ENCODE peak calls at places on chromosomes 2 and 18, in seven cellular contexts. E is IMR-90, U is H1, Q is neuronal stem cell, X is mesendoderm, Y is trophoblast cell, V is H9. I is an unnamed sample.

GRCh38 chr2:64454316-64455030 is 511 bp downstream of the LGALSL start:
- DNase-seq in V (peak), E (peak), U (peak), X (peak), Y (peak), Q (peak), I (peak)

GRCh38 chr2:65136253-65136652 is 6.3 kb upstream of the RAB1A start:
- DNase-seq in U (no peak), Q (no peak), X (no peak), E (no peak), V (no peak), Y (no peak), I (no peak)

GRCh38 chr2:189082576-189082975 is 97.0 kb downstream of the COL5A2 start:
- DNase-seq in X (no peak), Y (no peak), V (no peak), Q (no peak), U (no peak), E (peak), I (peak)

GRCh38 chr2:44295636-44296359 is 20.5 kb downstream of the SLC3A1 start:
- DNase-seq in Q (no peak), X (peak), U (no peak), V (peak), Y (no peak), E (no peak), I (no peak)

GRCh38 chr2:124582387-124582786 is 557.3 kb downstream of the CNTNAP5 start:
- DNase-seq in E (no peak), Q (no peak), V (no peak), U (no peak), Y (no peak), X (no peak), I (no peak)

GRCh38 chr2:171260471-171261424 is 100.1 kb upstream of the TLK1 start:
- DNase-seq in E (no peak), V (peak), X (peak), Q (no peak), Y (no peak), U (no peak), I (no peak)

GRCh38 chr2:187580462-187581124 is 26.4 kb upstream of the TFPI start:
- DNase-seq in U (no peak), V (no peak), Y (no peak), X (peak), E (peak), Q (no peak), I (peak)

GRCh38 chr18:77086034-77086433 is 46.5 kb downstream of the MBP start:
- DNase-seq in Q (no peak), V (no peak), U (no peak), X (no peak), E (peak), Y (no peak), I (peak)

GRCh38 chr18:63867368-63867767 is 20.1 kb upstream of the SERPINB2 start:
- DNase-seq in X (no peak), V (no peak), Y (no peak), Q (no peak), E (no peak), U (no peak), I (no peak)

GRCh38 chr2:232741972-232742371 is 34.4 kb downstream of the KCNJ13 start:
- DNase-seq in Q (no peak), Y (no peak), E (no peak), V (no peak), X (peak), U (no peak), I (no peak)

GRCh38 chr2:218260742-218261423 is at the start of gene GPBAR1:
- DNase-seq in Q (no peak), V (peak), E (no peak), U (peak), X (peak), Y (no peak), I (peak)

GRCh38 chr2:23400703-23401102 is 15.7 kb downstream of the KLHL29 start:
- DNase-seq in Y (peak), E (no peak), Q (no peak), U (no peak), X (no peak), V (no peak), I (no peak)

GRCh38 chr2:207630491-207630890 is 5.3 kb upstream of the METTL21A start:
- DNase-seq in V (no peak), X (no peak), Y (no peak), U (no peak), E (no peak), Q (no peak), I (no peak)

GRCh38 chr2:205657579-205657978 is 24.7 kb upstream of the NRP2 start:
- DNase-seq in Y (no peak), Q (no peak), X (no peak), V (no peak), U (no peak), E (peak), I (no peak)
- H3K4ac ChIP-seq in Y (no peak), Q (no peak), X (no peak), V (no peak), U (no peak), E (peak), I (no peak)

GRCh38 chr2:109340381-109340780 is 211.4 kb downstream of the SH3RF3 start:
- DNase-seq in E (no peak), Q (no peak), V (no peak), X (no peak), U (peak), Y (no peak), I (no peak)
- H3K4ac ChIP-seq in E (peak), Q (no peak), V (no peak), X (no peak), U (no peak), Y (no peak), I (no peak)

GRCh38 chr2:10912796-10913445 is 1.2 kb downstream of the KCNF1 start:
- DNase-seq in E (no peak), Y (peak), V (no peak), X (no peak), U (no peak), Q (no peak), I (no peak)

GRCh38 chr2:10910625-10911024 is 1.1 kb upstream of the KCNF1 start:
- DNase-seq in X (no peak), U (no peak), V (peak), E (no peak), Y (no peak), Q (no peak), I (no peak)

GRCh38 chr2:10912076-10912731 is 470 bp downstream of the KCNF1 start:
- DNase-seq in Q (no peak), X (no peak), U (no peak), E (no peak), V (peak), Y (no peak), I (no peak)

GRCh38 chr2:10909996-10910341 is 1.8 kb upstream of the KCNF1 start:
- DNase-seq in Q (no peak), E (no peak), Y (no peak), X (peak), U (no peak), V (peak), I (no peak)

GRCh38 chr2:10911291-10912075 is at the start of gene KCNF1:
- DNase-seq in Y (peak), X (peak), E (peak), U (no peak), V (peak), Q (peak), I (peak)
- H3K4ac ChIP-seq in Y (no peak), X (peak), E (peak), U (no peak), V (no peak), Q (peak), I (no peak)

GRCh38 chr2:2173633-2174032 is 157.4 kb downstream of the MYT1L start:
- DNase-seq in V (no peak), E (no peak), Q (no peak), X (no peak), U (no peak), Y (no peak), I (no peak)

GRCh38 chr2:2172516-2172915 is 158.6 kb downstream of the MYT1L start:
- DNase-seq in V (no peak), U (no peak), E (no peak), X (no peak), Q (no peak), Y (no peak), I (no peak)

GRCh38 chr2:2175381-2176090 is 155.5 kb downstream of the MYT1L start:
- DNase-seq in Q (peak), U (no peak), X (no peak), Y (no peak), V (no peak), E (no peak), I (no peak)

GRCh38 chr2:2178921-2179320 is 152.2 kb downstream of the MYT1L start:
- DNase-seq in Y (no peak), E (no peak), X (no peak), Q (no peak), V (no peak), U (no peak), I (no peak)

GRCh38 chr2:2174956-2175355 is 156.1 kb downstream of the MYT1L start:
- DNase-seq in V (no peak), Y (no peak), E (no peak), U (no peak), Q (no peak), X (no peak), I (no peak)
- H3K4ac ChIP-seq in V (no peak), Y (no peak), E (no peak), U (no peak), Q (no peak), X (no peak), I (no peak)

DNA sequence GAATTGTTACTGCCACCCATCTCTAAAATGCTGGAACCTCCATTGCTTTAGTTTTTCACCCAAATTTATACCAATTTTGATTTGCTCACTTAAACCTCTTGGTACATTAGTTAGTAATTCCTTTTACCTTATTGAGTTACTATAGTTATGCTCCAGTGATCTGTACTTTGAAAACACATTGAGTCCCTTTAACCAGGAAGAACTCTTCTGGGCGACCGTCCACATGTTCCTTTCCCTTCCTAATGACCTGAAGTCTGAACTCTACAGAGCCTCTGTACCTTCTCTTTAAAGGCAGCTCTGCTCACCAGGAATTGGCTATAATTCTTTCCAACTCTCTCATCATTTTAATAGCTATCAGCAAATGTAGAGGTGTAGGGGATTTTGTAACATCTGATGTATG is 290.0 kb downstream of the NEDD4L start:
- DNase-seq in Y (no peak), U (no peak), V (no peak), E (no peak), X (no peak), Q (no peak), I (no peak)
- H3K4ac ChIP-seq in Y (no peak), U (no peak), V (no peak), E (no peak), X (no peak), Q (no peak), I (no peak)

GRCh38 chr2:159290289-159290907 is 3.9 kb upstream of the WDSUB1 start:
- DNase-seq in U (no peak), E (peak), X (no peak), Q (no peak), V (no peak), Y (peak), I (peak)
- H3K4ac ChIP-seq in U (no peak), E (peak), X (no peak), Q (no peak), V (no peak), Y (no peak), I (no peak)

DNA sequence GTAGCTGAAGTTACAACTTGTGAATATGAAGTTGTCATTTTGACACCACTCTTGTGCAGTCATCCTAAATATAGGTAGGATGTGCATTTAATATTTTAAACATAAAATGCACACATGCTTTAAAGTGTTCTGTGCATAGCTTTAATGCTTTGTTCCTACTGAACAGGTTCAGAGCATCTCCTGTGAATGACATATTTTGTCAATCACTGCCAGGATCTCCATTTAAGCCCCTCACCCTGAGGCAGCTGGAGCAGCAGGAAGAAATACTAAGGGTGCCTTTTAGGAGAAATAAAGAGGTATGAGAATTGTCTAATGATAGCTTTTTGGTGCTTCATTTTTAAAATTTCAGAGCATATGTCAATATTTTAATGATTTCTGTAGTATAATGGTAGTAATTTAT is 14.7 kb downstream of the ERLEC1 start:
- DNase-seq in X (no peak), V (no peak), U (no peak), Y (no peak), E (no peak), Q (no peak), I (no peak)
- H3K4ac ChIP-seq in X (no peak), V (no peak), U (no peak), Y (no peak), E (no peak), Q (no peak), I (no peak)

I was measured in mesenchymal stem cell.